ENCODE peak calls at places on chromosomes 7 and 10, in four cellular contexts. F is stomach, R is neural progenitor cell, U is ovary. J is an unnamed sample. For H3K4me1, the result is how much of the 10 kb centered on the place peaks cover.

GRCh38 chr10:97025613-97026242 is 160.0 kb downstream of the SLIT1 start:
- DNase-seq in F (peak), R (peak), U (peak), J (peak)

GRCh38 chr7:5598261-5598761 is 174.7 kb upstream of the TNRC18 start:
- DNase-seq in F (no peak), R (peak), U (peak), J (no peak)

GRCh38 chr10:128047991-128048826 is 78.0 kb downstream of the MKI67 start:
- DNase-seq in F (no peak), R (no peak), U (no peak), J (peak)

GRCh38 chr7:12684733-12685132 is 2.7 kb upstream of the ARL4A start:
- DNase-seq in F (no peak), R (no peak), U (no peak), J (no peak)

GRCh38 chr7:127584648-127585043 is 750 bp downstream of the GCC1 start:
- DNase-seq in F (no peak), R (no peak), U (no peak), J (no peak)

GRCh38 chr10:85646312-85646711 is 720.3 kb downstream of the GRID1 start:
- DNase-seq in F (no peak), R (no peak), U (no peak), J (no peak)

GRCh38 chr7:150388709-150389531 is 9.8 kb downstream of the ZNF775 start:
- DNase-seq in F (peak), R (peak), U (peak), J (peak)

GRCh38 chr7:69962077-69962855 is 364.0 kb downstream of the AUTS2 start:
- DNase-seq in F (peak), R (no peak), U (no peak), J (no peak)

GRCh38 chr10:73628405-73628804 is 12.9 kb downstream of the MYOZ1 start:
- DNase-seq in F (no peak), R (no peak), U (no peak), J (peak)

GRCh38 chr10:65234261-65234660 is 1691.6 kb upstream of the LRRTM3 start:
- DNase-seq in F (no peak), R (no peak), U (no peak), J (no peak)

GRCh38 chr7:111711426-111712065 is 149.3 kb upstream of the IMMP2L start:
- DNase-seq in F (no peak), R (no peak), U (no peak), J (no peak)

GRCh38 chr7:123184271-123184670 is 15.5 kb downstream of the SLC13A1 start:
- DNase-seq in F (no peak), R (no peak), U (no peak), J (no peak)

GRCh38 chr10:571643-572042 is 117.8 kb downstream of the DIP2C start:
- DNase-seq in F (no peak), R (no peak), U (no peak), J (no peak)

GRCh38 chr10:572696-573095 is 116.8 kb downstream of the DIP2C start:
- DNase-seq in F (no peak), R (no peak), U (no peak), J (no peak)

GRCh38 chr10:569961-570630 is 119.4 kb downstream of the DIP2C start:
- DNase-seq in F (no peak), R (no peak), U (no peak), J (no peak)

GRCh38 chr10:570631-571565 is 118.6 kb downstream of the DIP2C start:
- DNase-seq in F (no peak), R (no peak), U (no peak), J (no peak)

DNA sequence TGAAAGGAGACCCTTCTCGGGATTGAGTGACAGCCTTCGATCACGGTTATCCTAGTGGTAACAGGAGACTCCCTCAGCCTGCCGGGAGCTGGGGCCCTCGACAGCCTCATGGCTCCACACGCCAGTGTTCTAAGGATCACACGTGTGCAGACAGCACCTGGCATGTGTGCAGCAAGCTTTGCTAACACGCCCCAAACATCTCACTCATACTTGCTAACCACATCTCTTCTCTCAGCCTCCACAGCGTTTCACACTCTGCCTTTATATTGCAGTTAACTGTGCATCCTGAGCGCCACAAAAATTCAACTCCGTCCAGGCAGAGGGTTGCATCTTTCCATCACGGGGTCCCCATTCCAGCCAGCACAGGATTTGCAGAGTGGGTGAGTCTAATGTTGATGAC is 117.4 kb downstream of the DIP2C start:
- DNase-seq in F (no peak), R (no peak), U (no peak), J (no peak)
- H3K4me1 ChIP-seq in F (under half), R (under half), U (under half), J (under half)

DNA sequence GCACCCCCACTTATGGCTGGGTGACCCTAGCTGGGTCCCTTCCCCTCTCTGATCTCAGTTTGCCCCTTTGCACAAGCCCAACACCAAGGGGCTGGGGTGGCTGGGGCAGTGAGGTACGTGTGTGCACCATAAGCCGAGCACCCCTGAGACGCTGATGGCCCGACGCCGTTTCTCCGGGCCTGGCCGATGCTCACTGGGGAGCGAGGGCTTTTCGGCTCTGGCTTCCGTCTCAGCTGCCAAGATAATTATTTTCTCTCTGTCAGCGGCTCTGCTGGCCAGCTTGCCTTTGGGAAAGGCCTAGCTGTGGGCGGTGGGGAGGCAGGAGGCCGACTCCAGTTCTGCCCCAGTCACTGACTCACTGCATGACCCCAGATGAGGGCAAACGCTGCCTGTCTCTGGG is 91.0 kb downstream of the ZMIZ1 start:
- DNase-seq in F (no peak), R (no peak), U (peak), J (no peak)
- H3K4me1 ChIP-seq in F (half or more), R (half or more), U (half or more), J (under half)

DNA sequence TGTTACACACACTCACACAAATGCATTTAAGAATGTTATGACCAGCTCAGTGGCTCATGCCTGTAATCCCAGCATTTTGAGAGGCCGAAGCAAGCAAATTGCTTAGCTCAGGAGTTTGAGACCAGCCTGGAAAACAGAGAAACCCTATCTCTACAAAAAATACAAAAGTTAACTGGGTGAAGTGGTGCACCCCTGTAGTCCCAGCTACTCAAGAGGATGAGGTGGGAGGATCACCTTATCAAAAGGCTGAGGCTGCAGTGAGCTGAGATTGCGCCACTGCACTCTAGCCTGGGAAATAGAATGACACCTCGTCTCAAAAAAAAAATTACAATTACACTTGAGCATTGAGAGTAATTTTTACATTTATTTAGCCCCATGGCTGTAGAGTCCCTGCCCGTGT is 121.8 kb downstream of the CUBN start:
- DNase-seq in F (no peak), R (no peak), U (peak), J (no peak)
- H3K4me1 ChIP-seq in F (under half), R (under half), U (under half), J (under half)

DNA sequence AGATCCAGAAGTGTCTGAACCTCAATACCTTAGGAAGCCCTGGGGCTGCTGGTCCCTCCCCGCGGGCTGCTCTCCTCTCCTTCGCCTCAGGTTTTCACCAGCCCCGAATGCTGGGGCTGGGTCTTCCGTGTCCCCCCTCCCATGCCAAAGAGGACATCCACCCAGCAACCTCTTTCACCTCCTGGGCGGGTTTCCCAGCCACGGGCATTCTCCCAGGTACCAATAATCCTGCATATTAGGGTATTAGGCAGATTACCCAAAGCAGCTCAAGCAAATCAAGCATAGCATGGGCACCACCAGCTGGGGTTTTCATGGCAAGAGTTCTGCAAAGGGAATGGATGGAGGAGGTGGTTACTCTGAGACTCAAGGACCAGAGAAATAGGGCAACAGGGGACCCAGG is 224.4 kb downstream of the KCNMA1 start:
- DNase-seq in F (no peak), R (no peak), U (no peak), J (no peak)
- H3K4me1 ChIP-seq in F (under half), R (under half), U (under half), J (under half)

GRCh38 chr10:71984126-71984797 is 20.1 kb downstream of the CHST3 start:
- DNase-seq in F (no peak), R (no peak), U (no peak), J (no peak)
- H3K4me1 ChIP-seq in F (half or more), R (under half), U (half or more), J (under half)

DNA sequence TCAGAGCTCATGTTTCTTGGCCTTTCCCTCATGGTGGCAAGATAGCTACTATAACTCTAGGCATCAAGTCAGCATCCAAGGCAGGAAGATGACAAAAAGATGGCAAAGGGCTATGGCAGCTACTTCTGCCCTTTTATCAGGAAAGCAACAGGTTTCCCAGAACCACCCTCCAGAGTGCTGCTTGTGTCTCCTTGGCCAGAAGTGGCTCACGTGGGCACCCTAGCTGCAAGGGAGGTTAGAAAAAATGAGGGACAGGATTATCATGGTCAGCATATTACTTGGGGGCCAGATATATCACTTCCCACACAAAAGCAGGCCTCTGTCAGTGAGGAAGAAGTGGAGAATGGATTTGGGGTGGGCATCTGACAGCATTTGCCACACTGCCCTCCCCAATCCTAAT is 24.3 kb upstream of the C10orf105 start:
- DNase-seq in F (no peak), R (no peak), U (no peak), J (no peak)
- H3K4me1 ChIP-seq in F (under half), R (under half), U (under half), J (under half)

GRCh38 chr10:83252169-83252568 is 887.1 kb upstream of the GHITM start:
- DNase-seq in F (no peak), R (no peak), U (no peak), J (no peak)
- H3K4me1 ChIP-seq in F (under half), R (under half), U (under half), J (under half)